ENCODE peak calls at places on chromosomes 2 and 18, in ten cellular contexts. I, W, T, K, A, D, Z, X, B and N are unnamed samples.

GRCh38 chr2:238003234-238004032 is 36.6 kb downstream of the UBE2F start:
- DNase-seq in I (no peak), W (no peak), T (no peak), K (no peak), A (no peak), D (no peak), Z (no peak), X (no peak), B (no peak), N (no peak)

GRCh38 chr2:164700390-164700789 is 79.1 kb upstream of the GRB14 start:
- DNase-seq in I (no peak), W (no peak), T (no peak), K (peak; percentile 15), A (no peak), D (peak; percentile 22), Z (no peak), X (no peak), B (no peak), N (no peak)

GRCh38 chr2:126704434-126705165 is 48.6 kb downstream of the GYPC start:
- DNase-seq in I (no peak), W (no peak), T (peak; percentile 65), K (peak; percentile 45), A (no peak), D (peak; percentile 61), Z (no peak), X (no peak), B (no peak), N (no peak)

GRCh38 chr18:32920796-32921787 is 148.3 kb upstream of the KLHL14 start:
- DNase-seq in I (peak; percentile 95), W (peak; percentile 81), T (peak; percentile 81), K (peak; percentile 97), A (no peak), D (peak; percentile 95), Z (no peak), X (no peak), B (no peak), N (peak; percentile 71)

GRCh38 chr2:146321175-146321574 is 1523.7 kb upstream of the ACVR2A start:
- DNase-seq in I (no peak), W (no peak), T (peak; percentile 12), K (peak; percentile 60), A (no peak), D (peak; percentile 72), Z (no peak), X (no peak), B (no peak), N (no peak)

GRCh38 chr18:23459530-23459921 is 6.4 kb downstream of the RIOK3 start:
- DNase-seq in I (no peak), W (no peak), T (no peak), K (no peak), A (no peak), D (no peak), Z (no peak), X (no peak), B (no peak), N (no peak)

GRCh38 chr2:47403829-47404228 is 873 bp downstream of the MSH2 start:
- DNase-seq in I (peak; percentile 4), W (no peak), T (no peak), K (peak; percentile 21), A (no peak), D (peak; percentile 5), Z (no peak), X (no peak), B (no peak), N (peak; percentile 21)

GRCh38 chr2:74585406-74586182 is 31.1 kb downstream of the DOK1 start:
- DNase-seq in I (no peak), W (no peak), T (no peak), K (no peak), A (peak; percentile 39), D (no peak), Z (no peak), X (no peak), B (peak; percentile 26), N (no peak)

DNA sequence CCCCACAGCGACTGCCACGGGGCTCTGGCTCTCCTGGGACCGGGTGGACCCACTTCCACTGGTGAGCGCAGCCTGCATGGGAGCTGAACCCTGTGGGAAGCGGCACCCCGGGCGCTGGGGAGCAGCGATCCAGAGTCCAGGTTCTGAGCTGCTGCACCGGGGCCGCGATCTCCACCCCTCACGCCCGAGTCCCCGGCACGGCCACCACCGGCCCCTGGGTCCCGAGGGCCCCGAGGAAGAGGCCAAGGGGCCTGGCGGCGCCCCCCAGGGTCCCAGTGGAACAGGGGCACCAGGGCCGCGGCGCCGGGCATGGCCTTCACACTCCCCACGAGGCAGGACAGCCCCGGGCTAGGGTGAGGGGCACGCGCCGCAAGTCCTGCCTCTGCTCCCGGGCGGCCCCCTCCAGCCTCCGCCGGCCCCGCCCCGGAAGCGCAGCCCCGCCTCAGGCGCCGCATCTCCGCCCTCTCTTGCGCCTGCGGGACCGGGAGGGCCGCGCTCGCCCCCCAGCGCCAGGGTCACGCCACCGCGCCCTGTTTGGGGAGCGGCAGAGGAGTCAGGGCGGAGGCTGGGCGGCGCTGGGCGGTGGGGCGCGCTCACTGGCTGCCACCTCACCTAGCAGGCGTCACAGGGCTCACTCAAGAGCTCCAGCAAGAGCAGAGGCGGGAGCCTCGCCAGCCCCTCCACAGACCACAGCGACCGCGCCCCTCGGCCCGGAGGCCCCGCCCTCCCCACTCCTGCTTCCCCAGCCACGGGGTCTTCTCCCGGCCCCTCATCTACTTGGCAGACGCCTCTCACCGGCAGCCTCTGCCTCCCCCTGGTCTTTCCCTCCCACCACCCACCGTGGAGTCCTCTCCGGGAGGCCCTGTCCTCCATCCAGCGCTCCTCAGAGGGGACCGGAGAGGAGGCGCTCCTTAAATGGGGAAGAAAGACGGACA is 26.8 kb downstream of the THAP4 start:
- DNase-seq in I (peak; percentile 91), W (peak; percentile 42), T (peak; percentile 87), K (peak; percentile 80), A (peak; percentile 86), D (peak; percentile 62), Z (peak; percentile 98), X (peak; percentile 88), B (peak; percentile 94), N (peak; percentile 80)
- TF ChIP-seq CTCF in I (peak; percentile 12), W (peak; percentile 91), T (peak; percentile 59), K (no peak), A (peak; percentile 81), D (peak; percentile 66), Z (peak; percentile 78), X (peak; percentile 70), B (peak; percentile 25), N (peak; percentile 77)

DNA sequence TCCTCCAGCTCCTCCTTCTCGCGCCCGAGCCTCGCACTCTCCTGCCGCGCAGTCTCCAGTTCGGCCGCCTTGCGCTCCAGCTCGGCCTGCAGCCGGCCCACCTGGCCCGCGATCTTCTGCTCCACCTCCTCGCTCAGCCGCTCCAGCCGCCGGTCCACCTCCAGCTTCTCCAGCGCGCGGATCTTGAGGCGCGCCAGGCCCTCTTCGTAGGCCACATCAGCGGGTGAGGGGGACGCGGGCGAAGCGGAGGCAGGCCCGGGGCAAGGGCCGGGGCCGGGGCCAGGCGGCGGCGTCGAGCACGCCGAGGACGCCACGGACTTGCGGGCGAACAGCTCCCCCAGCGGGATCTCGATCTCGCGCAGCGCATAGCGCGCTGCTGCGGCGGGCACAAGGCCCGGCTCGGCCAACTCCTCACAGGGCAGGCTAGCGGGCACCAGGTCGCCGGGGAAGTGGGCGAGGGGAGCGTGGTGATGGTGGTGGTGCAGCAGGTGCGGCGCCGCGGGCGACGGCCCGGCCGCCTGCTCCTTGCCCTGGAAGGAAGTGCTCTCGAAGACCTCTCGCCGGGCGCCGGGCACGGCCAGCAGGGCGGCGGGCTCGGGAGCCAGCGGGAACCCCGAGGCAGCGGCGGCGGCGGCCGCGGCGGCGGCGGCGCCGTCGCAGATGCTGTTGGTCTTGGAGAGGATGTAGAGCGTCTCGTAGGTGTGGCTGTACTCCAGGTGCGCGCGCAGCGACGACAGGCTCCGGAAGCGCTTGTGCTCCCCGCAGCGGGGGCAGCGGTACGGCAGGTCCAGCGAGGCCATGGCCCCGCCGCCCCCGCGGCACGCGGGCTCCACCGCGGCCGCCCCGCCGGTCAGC is 15.2 kb downstream of the FBXO41 start:
- DNase-seq in I (peak; percentile 77), W (no peak), T (no peak), K (no peak), A (no peak), D (peak; percentile 11), Z (peak; percentile 88), X (no peak), B (peak; percentile 81), N (peak; percentile 71)
- TF ChIP-seq CTCF in I (peak; percentile 28), W (peak; percentile 57), T (no peak), K (no peak), A (peak; percentile 18), D (peak; percentile 9), Z (peak; percentile 38), X (no peak), B (no peak), N (peak; percentile 3)

DNA sequence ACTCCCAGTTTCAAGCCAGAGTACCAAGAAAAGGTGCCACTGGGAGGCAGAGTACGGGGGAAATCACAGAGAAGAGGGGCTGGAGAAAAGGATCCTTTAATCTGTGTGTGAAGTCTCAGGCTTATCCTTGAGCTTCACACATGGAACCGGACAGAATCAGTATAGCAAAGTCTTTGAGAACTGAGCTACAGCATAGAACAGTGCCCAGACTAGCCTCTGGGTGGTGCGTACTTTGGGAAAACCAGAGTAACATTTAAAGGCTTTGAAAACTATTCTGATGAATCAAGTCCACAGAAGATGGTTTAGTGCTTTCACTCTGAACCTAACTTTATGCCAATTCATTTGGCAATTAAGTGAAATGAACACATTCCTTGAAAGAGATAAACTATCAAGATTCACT is 83.1 kb downstream of the BABAM2 start:
- DNase-seq in I (no peak), W (no peak), T (no peak), K (no peak), A (no peak), D (peak; percentile 40), Z (no peak), X (no peak), B (no peak), N (no peak)
- TF ChIP-seq CTCF in I (peak; percentile 50), W (peak; percentile 55), T (peak; percentile 43), K (peak; percentile 31), A (peak; percentile 29), D (peak; percentile 23), Z (peak; percentile 40), X (no peak), B (no peak), N (no peak)

DNA sequence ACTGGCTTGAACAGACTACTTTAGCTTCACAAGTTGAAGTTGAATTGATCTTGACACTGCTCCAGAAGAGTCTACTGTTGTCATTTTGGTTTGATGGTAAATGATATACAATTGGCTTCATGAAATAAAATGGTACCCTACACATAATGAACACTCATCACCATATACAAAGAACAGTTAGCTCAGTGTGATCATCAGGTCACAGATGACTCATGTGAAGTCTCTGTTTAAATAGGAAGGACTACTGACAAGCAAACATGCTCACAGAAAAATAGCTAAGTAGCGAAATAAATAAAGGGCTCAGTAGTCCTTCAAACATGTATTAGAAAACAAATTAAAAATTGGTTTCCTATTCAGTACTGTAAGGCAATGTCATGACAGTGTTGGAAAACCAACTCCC is 96.2 kb downstream of the MEIS1 start:
- DNase-seq in I (peak; percentile 36), W (no peak), T (no peak), K (peak; percentile 54), A (no peak), D (peak; percentile 76), Z (no peak), X (no peak), B (no peak), N (no peak)
- TF ChIP-seq CTCF in I (no peak), W (no peak), T (no peak), K (no peak), A (no peak), D (no peak), Z (no peak), X (no peak), B (no peak), N (no peak)